ENCODE peak calls at places on chromosomes 4 and X, in eight cellular contexts. P, Q, Z, A, R, L, I and J are unnamed samples.

GRCh38 chrX:97995834-97996233 is 1112.1 kb downstream of the RPA4 start:
- DNase-seq in L (no peak), I (no peak), P (no peak), A (no peak), Z (no peak), R (no peak), Q (no peak), J (no peak)

GRCh38 chr4:108115168-108115526 is 53.6 kb downstream of the LEF1 start:
- DNase-seq in R (no peak), L (no peak), P (no peak), A (no peak), Z (no peak), I (no peak), Q (no peak), J (no peak)

GRCh38 chr4:5780831-5781480 is 70.0 kb downstream of the EVC start:
- DNase-seq in I (peak; percentile 39), Z (no peak), P (peak; percentile 52), L (peak; percentile 27), A (no peak), R (peak; percentile 84), Q (no peak), J (no peak)

GRCh38 chr4:40361338-40361737 is 26.2 kb downstream of the CHRNA9 start:
- DNase-seq in Z (no peak), A (no peak), Q (no peak), I (no peak), P (no peak), R (no peak), L (no peak), J (no peak)

GRCh38 chr4:184355111-184355604 is 119.2 kb downstream of the IRF2 start:
- DNase-seq in L (peak; percentile 89), I (no peak), P (peak; percentile 86), Z (peak; percentile 41), Q (no peak), A (no peak), R (peak; percentile 31), J (peak; percentile 52)

GRCh38 chr4:6107114-6107791 is 89.0 kb upstream of the C4orf50 start:
- DNase-seq in I (no peak), P (no peak), R (no peak), A (peak; percentile 22), L (no peak), Q (no peak), Z (no peak), J (no peak)

GRCh38 chr4:106369456-106370060 is 980 bp upstream of the GIMD1 start:
- DNase-seq in L (peak; percentile 95), R (peak; percentile 31), Z (peak; percentile 15), I (no peak), Q (peak; percentile 31), A (no peak), P (peak; percentile 77), J (peak; percentile 19)

GRCh38 chr4:126318376-126318775 is 1003.6 kb downstream of the FAT4 start:
- DNase-seq in P (no peak), A (no peak), Z (no peak), R (no peak), L (no peak), I (no peak), Q (no peak), J (no peak)

GRCh38 chr4:153099391-153100140 is 104.7 kb upstream of the TRIM2 start:
- DNase-seq in A (no peak), Z (no peak), Q (no peak), L (no peak), I (no peak), P (no peak), R (no peak), J (no peak)

GRCh38 chr4:110055014-110055768 is 142.5 kb downstream of the EGF start:
- DNase-seq in L (peak; percentile 21), Q (no peak), R (no peak), P (peak; percentile 33), I (no peak), A (no peak), Z (peak; percentile 51), J (peak; percentile 53)

GRCh38 chrX:119429471-119429870 is 30.3 kb downstream of the SLC25A43 start:
- DNase-seq in A (no peak), R (no peak), P (peak; percentile 41), L (peak; percentile 35), Q (no peak), Z (no peak), I (no peak), J (no peak)

GRCh38 chr4:173448919-173449641 is 50.2 kb upstream of the SCRG1 start:
- DNase-seq in Z (peak; percentile 13), P (no peak), I (no peak), Q (no peak), A (no peak), L (no peak), R (no peak), J (peak; percentile 32)

GRCh38 chrX:11059923-11060322 is 51.2 kb upstream of the HCCS start:
- DNase-seq in I (no peak), A (no peak), R (no peak), Z (no peak), L (no peak), Q (no peak), P (peak; percentile 49), J (no peak)

GRCh38 chrX:33204889-33205288 is 6.5 kb downstream of the DMD start:
- DNase-seq in R (no peak), Z (no peak), I (no peak), Q (no peak), P (no peak), L (peak; percentile 65), A (no peak), J (no peak)

GRCh38 chr4:138049350-138049749 is 192.8 kb downstream of the SLC7A11 start:
- DNase-seq in L (peak; percentile 24), P (peak; percentile 55), Z (no peak), R (no peak), I (no peak), A (no peak), Q (no peak), J (no peak)

GRCh38 chr4:827209-828081 is 1.5 kb upstream of the CPLX1 start:
- DNase-seq in P (no peak), I (peak; percentile 67), A (no peak), L (no peak), Q (no peak), R (no peak), Z (no peak), J (no peak)

GRCh38 chr4:55993994-55994657 is 45.4 kb downstream of the CEP135 start:
- DNase-seq in L (no peak), A (no peak), R (no peak), Z (peak; percentile 28), Q (no peak), P (no peak), I (no peak), J (peak; percentile 43)

GRCh38 chr4:40372651-40373050 is 37.5 kb downstream of the CHRNA9 start:
- DNase-seq in Z (no peak), L (no peak), P (no peak), I (no peak), R (no peak), A (no peak), Q (no peak), J (no peak)

DNA sequence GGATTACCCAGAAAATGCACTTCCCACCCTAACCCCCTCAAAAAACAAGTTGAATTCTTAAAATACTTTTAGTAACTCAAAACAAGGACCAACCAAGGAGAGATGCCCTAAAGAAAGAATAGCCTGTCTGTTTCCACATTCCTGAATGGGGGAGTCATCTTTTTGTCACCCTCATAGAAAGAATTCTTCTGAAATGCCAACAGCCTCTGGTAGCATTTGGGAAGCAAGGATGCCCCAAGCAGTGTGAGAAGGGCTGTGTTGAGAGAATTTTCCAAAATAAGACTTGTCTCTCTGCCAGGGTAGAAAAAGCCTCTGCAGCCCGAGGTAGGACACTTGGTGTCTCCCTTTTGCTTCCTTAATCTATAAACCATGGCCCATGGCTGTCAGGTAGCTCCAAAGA is 173.1 kb upstream of the VCX3A start:
- DNase-seq in Q (no peak), I (no peak), L (no peak), A (no peak), R (peak; percentile 4), P (peak; percentile 0), Z (no peak), J (no peak)
- TF ChIP-seq CTCF in Q (no peak), I (no peak), L (no peak), A (no peak), R (no peak), P (no peak), Z (no peak), J (no peak)

DNA sequence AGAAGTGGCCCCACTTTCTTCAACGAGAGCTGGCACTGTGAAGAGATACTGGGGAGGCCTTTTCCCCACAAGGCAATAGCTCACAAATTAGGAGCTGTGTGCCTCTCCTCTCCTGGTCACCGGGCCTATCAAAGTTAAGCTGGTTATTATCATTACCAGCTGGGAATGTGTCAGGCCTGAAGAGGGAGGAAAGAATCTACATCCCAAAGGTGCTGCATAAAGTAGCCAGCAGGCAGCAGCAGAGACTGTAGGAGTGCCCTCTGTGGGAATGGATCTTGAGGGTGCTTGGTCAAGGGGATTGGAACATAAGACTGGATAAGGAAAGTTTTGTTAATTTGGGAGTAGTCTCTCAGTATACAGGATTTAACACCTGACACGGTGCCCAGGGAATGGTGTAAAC is 9.1 kb upstream of the TMPRSS11D start:
- DNase-seq in P (no peak), Q (peak; percentile 26), R (no peak), I (no peak), A (no peak), L (no peak), Z (no peak), J (no peak)
- TF ChIP-seq CTCF in P (no peak), Q (no peak), R (peak; percentile 19), I (no peak), A (no peak), L (peak; percentile 19), Z (no peak), J (no peak)

GRCh38 chrX:140053841-140054240 is 88.5 kb upstream of the CXorf66 start:
- DNase-seq in Q (peak; percentile 16), L (no peak), A (no peak), I (no peak), Z (no peak), R (no peak), P (no peak), J (no peak)

GRCh38 chrX:140050906-140051305 is 85.6 kb upstream of the CXorf66 start:
- DNase-seq in Q (no peak), I (no peak), L (peak; percentile 30), Z (no peak), R (no peak), P (peak; percentile 4), A (no peak), J (no peak)
- TF ChIP-seq CTCF in Q (no peak), I (peak; percentile 82), L (peak; percentile 51), Z (peak; percentile 20), R (peak; percentile 26), P (peak; percentile 21), A (no peak), J (no peak)

GRCh38 chr4:116397291-116397690 is 688.1 kb downstream of the TRAM1L1 start:
- DNase-seq in R (no peak), Z (no peak), L (no peak), P (no peak), I (no peak), Q (no peak), A (no peak), J (no peak)

GRCh38 chr4:116397714-116398113 is 687.7 kb downstream of the TRAM1L1 start:
- DNase-seq in A (no peak), I (no peak), Z (no peak), P (no peak), L (no peak), R (no peak), Q (no peak), J (no peak)

GRCh38 chr4:116400480-116400879 is 684.9 kb downstream of the TRAM1L1 start:
- DNase-seq in R (no peak), Q (no peak), A (no peak), L (peak; percentile 2), P (peak; percentile 39), Z (no peak), I (no peak), J (no peak)

GRCh38 chr4:116391020-116391419 is 694.4 kb downstream of the TRAM1L1 start:
- DNase-seq in A (no peak), Z (no peak), I (no peak), Q (no peak), R (no peak), P (no peak), L (no peak), J (no peak)

GRCh38 chr4:116395408-116395807 is 690.0 kb downstream of the TRAM1L1 start:
- DNase-seq in R (no peak), A (no peak), P (no peak), L (no peak), Z (no peak), I (no peak), Q (no peak), J (no peak)
- TF ChIP-seq CTCF in R (no peak), A (no peak), P (no peak), L (no peak), Z (no peak), I (no peak), Q (no peak), J (no peak)